ENCODE peak calls at places on chromosome 6, in four cellular contexts. C, A, N and J are unnamed samples.

GRCh38 chr6:35564733-35565132 is 52.0 kb upstream of the TULP1 start:
- DNase-seq in N (no peak), A (no peak), C (no peak), J (no peak)

GRCh38 chr6:129575378-129576118 is 134.4 kb downstream of the ARHGAP18 start:
- DNase-seq in N (no peak), A (peak; percentile 34), C (no peak), J (peak; percentile 34)

GRCh38 chr6:81720427-81720826 is 32.1 kb downstream of the TENT5A start:
- DNase-seq in C (no peak), N (no peak), A (no peak), J (no peak)

GRCh38 chr6:56378966-56379608 is 131.7 kb upstream of the COL21A1 start:
- DNase-seq in A (no peak), C (no peak), N (no peak), J (no peak)

GRCh38 chr6:4914412-4915159 is 89.3 kb downstream of the RPP40 start:
- DNase-seq in A (no peak), N (no peak), C (no peak), J (no peak)

GRCh38 chr6:88377976-88378580 is 211.9 kb upstream of the CNR1 start:
- DNase-seq in A (no peak), C (no peak), N (no peak), J (no peak)

GRCh38 chr6:38990475-38990874 is 58.1 kb upstream of the GLP1R start:
- DNase-seq in A (no peak), C (no peak), N (no peak), J (no peak)

GRCh38 chr6:65760285-65760684 is 53.3 kb upstream of the EYS start:
- DNase-seq in A (no peak), C (no peak), N (no peak), J (no peak)

GRCh38 chr6:136952714-136953260 is 30.7 kb downstream of the SLC35D3 start:
- DNase-seq in N (no peak), C (no peak), A (no peak), J (peak; percentile 28)

GRCh38 chr6:79305020-79305419 is 70.5 kb upstream of the HMGN3 start:
- DNase-seq in A (no peak), C (no peak), N (no peak), J (no peak)

GRCh38 chr6:35359744-35360348 is 17.5 kb downstream of the PPARD start:
- DNase-seq in N (no peak), A (no peak), C (no peak), J (no peak)

GRCh38 chr6:112338310-112338709 is 8.8 kb upstream of the RFPL4B start:
- DNase-seq in N (no peak), A (no peak), C (no peak), J (peak; percentile 61)

GRCh38 chr6:41088451-41088850 is 15.7 kb downstream of the NFYA start:
- DNase-seq in N (no peak), A (no peak), C (no peak), J (no peak)

GRCh38 chr6:81895511-81896185 is 143.2 kb upstream of the TENT5A start:
- DNase-seq in C (no peak), A (no peak), N (no peak), J (peak; percentile 55)

GRCh38 chr6:44084231-44085014 is 42.8 kb downstream of the MRPL14 start:
- DNase-seq in C (no peak), A (no peak), N (peak; percentile 61), J (no peak)

GRCh38 chr6:39375405-39375804 is 52.9 kb upstream of the KCNK16 start:
- DNase-seq in A (no peak), C (no peak), N (no peak), J (no peak)

GRCh38 chr6:63997217-63997616 is 361.6 kb downstream of the PHF3 start:
- DNase-seq in A (no peak), N (no peak), C (no peak), J (no peak)

GRCh38 chr6:38185244-38185643 is 365.7 kb downstream of the ZFAND3 start:
- DNase-seq in C (no peak), N (no peak), A (no peak), J (no peak)

GRCh38 chr6:139240161-139241010 is 51.4 kb downstream of the TXLNB start:
- DNase-seq in N (no peak), C (no peak), A (peak; percentile 73), J (no peak)

GRCh38 chr6:134495203-134495892 is 177.4 kb upstream of the SGK1 start:
- DNase-seq in A (no peak), C (no peak), N (no peak), J (no peak)

GRCh38 chr6:7381092-7381491 is 8.4 kb downstream of the CAGE1 start:
- DNase-seq in N (no peak), C (no peak), A (no peak), J (no peak)

GRCh38 chr6:42911171-42912021 is 4.5 kb upstream of the PTCRA start:
- DNase-seq in N (peak; percentile 82), C (no peak), A (no peak), J (no peak)